ENCODE peak calls at places on chromosome 4, in four cellular contexts. One of them, this sample, is unnamed.
A peak's percentile ranks its signal among the peaks of the same experiment; 100 is the strongest.

GRCh38 chr4:10611673-10612072 is 72.9 kb downstream of the CLNK start:
- DNase-seq in stimulated activated CD4-positive, alpha-beta T cell treated with anti-CD3 and anti-CD28 coated beads, Interleukin-2, amount 100 ng/mL, for 24 hours: no peak
- DNase-seq in NCI-H446 treated with DMSO at 0.1 percent for 48 hours: no peak
- DNase-seq in GM23248: peak; percentile 88
- DNase-seq in this sample: no peak

GRCh38 chr4:176270669-176271068 is 1.6 kb upstream of the ASB5 start:
- DNase-seq in stimulated activated CD4-positive, alpha-beta T cell treated with anti-CD3 and anti-CD28 coated beads, Interleukin-2, amount 100 ng/mL, for 24 hours: no peak
- DNase-seq in NCI-H446 treated with DMSO at 0.1 percent for 48 hours: no peak
- DNase-seq in GM23248: peak; percentile 99
- DNase-seq in this sample: no peak

GRCh38 chr4:101954975-101955678 is 164.6 kb downstream of the BANK1 start:
- DNase-seq in stimulated activated CD4-positive, alpha-beta T cell treated with anti-CD3 and anti-CD28 coated beads, Interleukin-2, amount 100 ng/mL, for 24 hours: no peak
- DNase-seq in NCI-H446 treated with DMSO at 0.1 percent for 48 hours: peak; percentile 92
- DNase-seq in GM23248: no peak
- DNase-seq in this sample: no peak

GRCh38 chr4:76486588-76487276 is 51.7 kb downstream of the SHROOM3 start:
- DNase-seq in stimulated activated CD4-positive, alpha-beta T cell treated with anti-CD3 and anti-CD28 coated beads, Interleukin-2, amount 100 ng/mL, for 24 hours: no peak
- DNase-seq in NCI-H446 treated with DMSO at 0.1 percent for 48 hours: no peak
- DNase-seq in GM23248: no peak
- DNase-seq in this sample: no peak

GRCh38 chr4:175066923-175067627 is 148.9 kb downstream of the ADAM29 start:
- DNase-seq in stimulated activated CD4-positive, alpha-beta T cell treated with anti-CD3 and anti-CD28 coated beads, Interleukin-2, amount 100 ng/mL, for 24 hours: no peak
- DNase-seq in NCI-H446 treated with DMSO at 0.1 percent for 48 hours: no peak
- DNase-seq in GM23248: no peak
- DNase-seq in this sample: no peak

GRCh38 chr4:85756938-85757337 is 282.0 kb downstream of the ARHGAP24 start:
- DNase-seq in stimulated activated CD4-positive, alpha-beta T cell treated with anti-CD3 and anti-CD28 coated beads, Interleukin-2, amount 100 ng/mL, for 24 hours: no peak
- DNase-seq in NCI-H446 treated with DMSO at 0.1 percent for 48 hours: no peak
- DNase-seq in GM23248: peak; percentile 79
- DNase-seq in this sample: no peak

GRCh38 chr4:142405021-142405991 is 440.8 kb downstream of the INPP4B start:
- DNase-seq in stimulated activated CD4-positive, alpha-beta T cell treated with anti-CD3 and anti-CD28 coated beads, Interleukin-2, amount 100 ng/mL, for 24 hours: peak; percentile 70
- DNase-seq in NCI-H446 treated with DMSO at 0.1 percent for 48 hours: no peak
- DNase-seq in GM23248: peak; percentile 86
- DNase-seq in this sample: no peak

GRCh38 chr4:25154594-25155265 is 5.5 kb downstream of the SEPSECS start:
- DNase-seq in stimulated activated CD4-positive, alpha-beta T cell treated with anti-CD3 and anti-CD28 coated beads, Interleukin-2, amount 100 ng/mL, for 24 hours: no peak
- DNase-seq in NCI-H446 treated with DMSO at 0.1 percent for 48 hours: no peak
- DNase-seq in GM23248: no peak
- DNase-seq in this sample: no peak

GRCh38 chr4:122232633-122233032 is 80.5 kb downstream of the BLTP1 start:
- DNase-seq in stimulated activated CD4-positive, alpha-beta T cell treated with anti-CD3 and anti-CD28 coated beads, Interleukin-2, amount 100 ng/mL, for 24 hours: no peak
- DNase-seq in NCI-H446 treated with DMSO at 0.1 percent for 48 hours: no peak
- DNase-seq in GM23248: no peak
- DNase-seq in this sample: no peak

GRCh38 chr4:87092389-87093141 is 127.9 kb downstream of the KLHL8 start:
- DNase-seq in stimulated activated CD4-positive, alpha-beta T cell treated with anti-CD3 and anti-CD28 coated beads, Interleukin-2, amount 100 ng/mL, for 24 hours: no peak
- DNase-seq in NCI-H446 treated with DMSO at 0.1 percent for 48 hours: peak; percentile 54
- DNase-seq in GM23248: peak; percentile 95
- DNase-seq in this sample: no peak

GRCh38 chr4:156778606-156779005 is 193.0 kb downstream of the PDGFC start:
- DNase-seq in stimulated activated CD4-positive, alpha-beta T cell treated with anti-CD3 and anti-CD28 coated beads, Interleukin-2, amount 100 ng/mL, for 24 hours: no peak
- DNase-seq in NCI-H446 treated with DMSO at 0.1 percent for 48 hours: no peak
- DNase-seq in GM23248: peak; percentile 75
- DNase-seq in this sample: no peak

GRCh38 chr4:159071969-159072765 is 30.7 kb upstream of the RAPGEF2 start:
- DNase-seq in stimulated activated CD4-positive, alpha-beta T cell treated with anti-CD3 and anti-CD28 coated beads, Interleukin-2, amount 100 ng/mL, for 24 hours: no peak
- DNase-seq in NCI-H446 treated with DMSO at 0.1 percent for 48 hours: no peak
- DNase-seq in GM23248: no peak
- DNase-seq in this sample: no peak